ENCODE peak calls at places on chromosomes 11 and 22, in nine cellular contexts. One of them, this sample, is unnamed.

GRCh38 chr11:109123811-109124787 is 297.9 kb upstream of the C11orf87 start:
- DNase-seq in GDM1: no peak
- DNase-seq in T follicular helper cell: no peak
- DNase-seq in NCI-H1092: peak
- DNase-seq in activated effector memory CD4-positive, alpha-beta T cell treated with anti-CD3 and anti-CD28 coated beads, Interleukin-2, amount 50 U/mL, for 16 hours: no peak
- DNase-seq in lower leg skin: no peak
- DNase-seq in HuH-7: no peak
- DNase-seq in islet precursor cell: peak
- DNase-seq in activated CD4-positive, alpha-beta T cell treated with anti-CD3 and anti-CD28 coated beads, Interleukin-2, amount 10 ng/mL, durations not matched to agents 7 days and 5 days: no peak
- DNase-seq in this sample: no peak

GRCh38 chr22:26853495-26853894 is 196.1 kb downstream of the MIAT start:
- DNase-seq in HuH-7: no peak
- DNase-seq in islet precursor cell: no peak
- DNase-seq in lower leg skin: no peak
- DNase-seq in activated effector memory CD4-positive, alpha-beta T cell treated with anti-CD3 and anti-CD28 coated beads, Interleukin-2, amount 50 U/mL, for 16 hours: no peak
- DNase-seq in GDM1: no peak
- DNase-seq in T follicular helper cell: no peak
- DNase-seq in activated CD4-positive, alpha-beta T cell treated with anti-CD3 and anti-CD28 coated beads, Interleukin-2, amount 10 ng/mL, durations not matched to agents 7 days and 5 days: no peak
- DNase-seq in NCI-H1092: no peak
- DNase-seq in this sample: no peak

GRCh38 chr11:71940561-71941219 is 11.8 kb downstream of the RNF121 start:
- DNase-seq in lower leg skin: no peak
- DNase-seq in islet precursor cell: no peak
- DNase-seq in activated CD4-positive, alpha-beta T cell treated with anti-CD3 and anti-CD28 coated beads, Interleukin-2, amount 10 ng/mL, durations not matched to agents 7 days and 5 days: no peak
- DNase-seq in GDM1: no peak
- DNase-seq in T follicular helper cell: no peak
- DNase-seq in activated effector memory CD4-positive, alpha-beta T cell treated with anti-CD3 and anti-CD28 coated beads, Interleukin-2, amount 50 U/mL, for 16 hours: no peak
- DNase-seq in NCI-H1092: no peak
- DNase-seq in HuH-7: no peak
- DNase-seq in this sample: no peak

GRCh38 chr11:36411202-36411640 is 98.9 kb downstream of the TRAF6 start:
- DNase-seq in GDM1: peak
- DNase-seq in NCI-H1092: no peak
- DNase-seq in activated effector memory CD4-positive, alpha-beta T cell treated with anti-CD3 and anti-CD28 coated beads, Interleukin-2, amount 50 U/mL, for 16 hours: no peak
- DNase-seq in T follicular helper cell: no peak
- DNase-seq in activated CD4-positive, alpha-beta T cell treated with anti-CD3 and anti-CD28 coated beads, Interleukin-2, amount 10 ng/mL, durations not matched to agents 7 days and 5 days: no peak
- DNase-seq in lower leg skin: peak
- DNase-seq in HuH-7: no peak
- DNase-seq in islet precursor cell: no peak
- DNase-seq in this sample: no peak

GRCh38 chr11:105923814-105924213 is 98.2 kb downstream of the MSANTD4 start:
- DNase-seq in NCI-H1092: no peak
- DNase-seq in islet precursor cell: no peak
- DNase-seq in GDM1: no peak
- DNase-seq in T follicular helper cell: no peak
- DNase-seq in HuH-7: no peak
- DNase-seq in activated CD4-positive, alpha-beta T cell treated with anti-CD3 and anti-CD28 coated beads, Interleukin-2, amount 10 ng/mL, durations not matched to agents 7 days and 5 days: no peak
- DNase-seq in lower leg skin: no peak
- DNase-seq in activated effector memory CD4-positive, alpha-beta T cell treated with anti-CD3 and anti-CD28 coated beads, Interleukin-2, amount 50 U/mL, for 16 hours: no peak
- DNase-seq in this sample: no peak

GRCh38 chr11:1308745-1309497 is 511 bp downstream of the TOLLIP start:
- DNase-seq in GDM1: no peak
- DNase-seq in T follicular helper cell: no peak
- DNase-seq in islet precursor cell: no peak
- DNase-seq in activated effector memory CD4-positive, alpha-beta T cell treated with anti-CD3 and anti-CD28 coated beads, Interleukin-2, amount 50 U/mL, for 16 hours: no peak
- DNase-seq in lower leg skin: peak
- DNase-seq in HuH-7: no peak
- DNase-seq in activated CD4-positive, alpha-beta T cell treated with anti-CD3 and anti-CD28 coated beads, Interleukin-2, amount 10 ng/mL, durations not matched to agents 7 days and 5 days: no peak
- DNase-seq in NCI-H1092: no peak
- DNase-seq in this sample: no peak

GRCh38 chr11:67262731-67263675 is 3.3 kb upstream of the GRK2 start:
- DNase-seq in activated effector memory CD4-positive, alpha-beta T cell treated with anti-CD3 and anti-CD28 coated beads, Interleukin-2, amount 50 U/mL, for 16 hours: peak
- DNase-seq in GDM1: peak
- DNase-seq in NCI-H1092: peak
- DNase-seq in T follicular helper cell: peak
- DNase-seq in activated CD4-positive, alpha-beta T cell treated with anti-CD3 and anti-CD28 coated beads, Interleukin-2, amount 10 ng/mL, durations not matched to agents 7 days and 5 days: peak
- DNase-seq in lower leg skin: peak
- DNase-seq in islet precursor cell: peak
- DNase-seq in HuH-7: peak
- DNase-seq in this sample: peak

GRCh38 chr11:37929100-37929649 is 1331.1 kb upstream of the RAG2 start:
- DNase-seq in GDM1: no peak
- DNase-seq in HuH-7: no peak
- DNase-seq in islet precursor cell: no peak
- DNase-seq in activated effector memory CD4-positive, alpha-beta T cell treated with anti-CD3 and anti-CD28 coated beads, Interleukin-2, amount 50 U/mL, for 16 hours: no peak
- DNase-seq in activated CD4-positive, alpha-beta T cell treated with anti-CD3 and anti-CD28 coated beads, Interleukin-2, amount 10 ng/mL, durations not matched to agents 7 days and 5 days: no peak
- DNase-seq in lower leg skin: no peak
- DNase-seq in NCI-H1092: no peak
- DNase-seq in T follicular helper cell: no peak
- DNase-seq in this sample: no peak

GRCh38 chr11:16111690-16112089 is 244.7 kb downstream of the SOX6 start:
- DNase-seq in activated CD4-positive, alpha-beta T cell treated with anti-CD3 and anti-CD28 coated beads, Interleukin-2, amount 10 ng/mL, durations not matched to agents 7 days and 5 days: no peak
- DNase-seq in lower leg skin: no peak
- DNase-seq in NCI-H1092: no peak
- DNase-seq in T follicular helper cell: no peak
- DNase-seq in HuH-7: no peak
- DNase-seq in activated effector memory CD4-positive, alpha-beta T cell treated with anti-CD3 and anti-CD28 coated beads, Interleukin-2, amount 50 U/mL, for 16 hours: no peak
- DNase-seq in islet precursor cell: peak
- DNase-seq in GDM1: no peak
- DNase-seq in this sample: no peak

GRCh38 chr22:22048318-22048942 is 65.8 kb upstream of the TOP3B start:
- DNase-seq in NCI-H1092: no peak
- DNase-seq in activated effector memory CD4-positive, alpha-beta T cell treated with anti-CD3 and anti-CD28 coated beads, Interleukin-2, amount 50 U/mL, for 16 hours: no peak
- DNase-seq in T follicular helper cell: no peak
- DNase-seq in lower leg skin: no peak
- DNase-seq in GDM1: no peak
- DNase-seq in HuH-7: no peak
- DNase-seq in activated CD4-positive, alpha-beta T cell treated with anti-CD3 and anti-CD28 coated beads, Interleukin-2, amount 10 ng/mL, durations not matched to agents 7 days and 5 days: no peak
- DNase-seq in islet precursor cell: no peak
- DNase-seq in this sample: no peak

GRCh38 chr22:26038365-26038764 is 130.9 kb upstream of the SEZ6L start:
- DNase-seq in activated CD4-positive, alpha-beta T cell treated with anti-CD3 and anti-CD28 coated beads, Interleukin-2, amount 10 ng/mL, durations not matched to agents 7 days and 5 days: no peak
- DNase-seq in GDM1: no peak
- DNase-seq in islet precursor cell: no peak
- DNase-seq in T follicular helper cell: no peak
- DNase-seq in activated effector memory CD4-positive, alpha-beta T cell treated with anti-CD3 and anti-CD28 coated beads, Interleukin-2, amount 50 U/mL, for 16 hours: no peak
- DNase-seq in lower leg skin: no peak
- DNase-seq in HuH-7: peak
- DNase-seq in NCI-H1092: no peak
- DNase-seq in this sample: no peak

GRCh38 chr11:87398913-87399312 is 361.2 kb downstream of the TMEM135 start:
- DNase-seq in T follicular helper cell: no peak
- DNase-seq in activated effector memory CD4-positive, alpha-beta T cell treated with anti-CD3 and anti-CD28 coated beads, Interleukin-2, amount 50 U/mL, for 16 hours: no peak
- DNase-seq in NCI-H1092: no peak
- DNase-seq in HuH-7: no peak
- DNase-seq in islet precursor cell: no peak
- DNase-seq in GDM1: no peak
- DNase-seq in lower leg skin: peak
- DNase-seq in activated CD4-positive, alpha-beta T cell treated with anti-CD3 and anti-CD28 coated beads, Interleukin-2, amount 10 ng/mL, durations not matched to agents 7 days and 5 days: no peak
- DNase-seq in this sample: no peak

GRCh38 chr11:126355324-126355925 is at the start of gene ST3GAL4:
- DNase-seq in HuH-7: peak
- DNase-seq in NCI-H1092: peak
- DNase-seq in T follicular helper cell: peak
- DNase-seq in GDM1: peak
- DNase-seq in activated CD4-positive, alpha-beta T cell treated with anti-CD3 and anti-CD28 coated beads, Interleukin-2, amount 10 ng/mL, durations not matched to agents 7 days and 5 days: peak
- DNase-seq in activated effector memory CD4-positive, alpha-beta T cell treated with anti-CD3 and anti-CD28 coated beads, Interleukin-2, amount 50 U/mL, for 16 hours: peak
- DNase-seq in islet precursor cell: peak
- DNase-seq in lower leg skin: peak
- DNase-seq in this sample: peak

GRCh38 chr11:50423208-50423607 is 390.5 kb downstream of the OR4C45 start:
- DNase-seq in T follicular helper cell: no peak
- DNase-seq in HuH-7: no peak
- DNase-seq in activated effector memory CD4-positive, alpha-beta T cell treated with anti-CD3 and anti-CD28 coated beads, Interleukin-2, amount 50 U/mL, for 16 hours: no peak
- DNase-seq in activated CD4-positive, alpha-beta T cell treated with anti-CD3 and anti-CD28 coated beads, Interleukin-2, amount 10 ng/mL, durations not matched to agents 7 days and 5 days: no peak
- DNase-seq in lower leg skin: no peak
- DNase-seq in NCI-H1092: no peak
- DNase-seq in GDM1: no peak
- DNase-seq in islet precursor cell: no peak
- DNase-seq in this sample: no peak

GRCh38 chr11:25928076-25928475 is 403.9 kb upstream of the ANO3 start:
- DNase-seq in GDM1: no peak
- DNase-seq in activated CD4-positive, alpha-beta T cell treated with anti-CD3 and anti-CD28 coated beads, Interleukin-2, amount 10 ng/mL, durations not matched to agents 7 days and 5 days: no peak
- DNase-seq in activated effector memory CD4-positive, alpha-beta T cell treated with anti-CD3 and anti-CD28 coated beads, Interleukin-2, amount 50 U/mL, for 16 hours: no peak
- DNase-seq in lower leg skin: no peak
- DNase-seq in islet precursor cell: no peak
- DNase-seq in HuH-7: no peak
- DNase-seq in T follicular helper cell: no peak
- DNase-seq in NCI-H1092: no peak
- DNase-seq in this sample: no peak

GRCh38 chr11:124612567-124613245 is 1.5 kb downstream of the PANX3 start:
- DNase-seq in NCI-H1092: no peak
- DNase-seq in HuH-7: no peak
- DNase-seq in T follicular helper cell: no peak
- DNase-seq in GDM1: no peak
- DNase-seq in lower leg skin: no peak
- DNase-seq in activated CD4-positive, alpha-beta T cell treated with anti-CD3 and anti-CD28 coated beads, Interleukin-2, amount 10 ng/mL, durations not matched to agents 7 days and 5 days: no peak
- DNase-seq in islet precursor cell: peak
- DNase-seq in activated effector memory CD4-positive, alpha-beta T cell treated with anti-CD3 and anti-CD28 coated beads, Interleukin-2, amount 50 U/mL, for 16 hours: no peak
- DNase-seq in this sample: no peak

GRCh38 chr11:86722041-86722440 is 49.6 kb upstream of the ME3 start:
- DNase-seq in islet precursor cell: no peak
- DNase-seq in T follicular helper cell: no peak
- DNase-seq in lower leg skin: no peak
- DNase-seq in GDM1: no peak
- DNase-seq in HuH-7: no peak
- DNase-seq in activated effector memory CD4-positive, alpha-beta T cell treated with anti-CD3 and anti-CD28 coated beads, Interleukin-2, amount 50 U/mL, for 16 hours: no peak
- DNase-seq in activated CD4-positive, alpha-beta T cell treated with anti-CD3 and anti-CD28 coated beads, Interleukin-2, amount 10 ng/mL, durations not matched to agents 7 days and 5 days: no peak
- DNase-seq in NCI-H1092: no peak
- DNase-seq in this sample: no peak

GRCh38 chr11:2306971-2307732 is 5.3 kb downstream of the TSPAN32 start:
- DNase-seq in GDM1: no peak
- DNase-seq in activated CD4-positive, alpha-beta T cell treated with anti-CD3 and anti-CD28 coated beads, Interleukin-2, amount 10 ng/mL, durations not matched to agents 7 days and 5 days: no peak
- DNase-seq in NCI-H1092: no peak
- DNase-seq in lower leg skin: peak
- DNase-seq in activated effector memory CD4-positive, alpha-beta T cell treated with anti-CD3 and anti-CD28 coated beads, Interleukin-2, amount 50 U/mL, for 16 hours: peak
- DNase-seq in T follicular helper cell: no peak
- DNase-seq in islet precursor cell: peak
- DNase-seq in HuH-7: no peak
- DNase-seq in this sample: no peak

GRCh38 chr11:119474682-119475596 is 52.0 kb upstream of the THY1 start:
- DNase-seq in lower leg skin: peak
- DNase-seq in islet precursor cell: peak
- DNase-seq in NCI-H1092: peak
- DNase-seq in activated effector memory CD4-positive, alpha-beta T cell treated with anti-CD3 and anti-CD28 coated beads, Interleukin-2, amount 50 U/mL, for 16 hours: peak
- DNase-seq in activated CD4-positive, alpha-beta T cell treated with anti-CD3 and anti-CD28 coated beads, Interleukin-2, amount 10 ng/mL, durations not matched to agents 7 days and 5 days: peak
- DNase-seq in GDM1: peak
- DNase-seq in HuH-7: peak
- DNase-seq in T follicular helper cell: peak
- DNase-seq in this sample: no peak

GRCh38 chr11:69113226-69113625 is 42.5 kb upstream of the SMIM38 start:
- DNase-seq in lower leg skin: no peak
- DNase-seq in GDM1: no peak
- DNase-seq in activated effector memory CD4-positive, alpha-beta T cell treated with anti-CD3 and anti-CD28 coated beads, Interleukin-2, amount 50 U/mL, for 16 hours: no peak
- DNase-seq in islet precursor cell: no peak
- DNase-seq in activated CD4-positive, alpha-beta T cell treated with anti-CD3 and anti-CD28 coated beads, Interleukin-2, amount 10 ng/mL, durations not matched to agents 7 days and 5 days: no peak
- DNase-seq in HuH-7: no peak
- DNase-seq in NCI-H1092: no peak
- DNase-seq in T follicular helper cell: no peak
- DNase-seq in this sample: no peak

GRCh38 chr11:11505190-11505589 is 116.6 kb downstream of the GALNT18 start:
- DNase-seq in activated CD4-positive, alpha-beta T cell treated with anti-CD3 and anti-CD28 coated beads, Interleukin-2, amount 10 ng/mL, durations not matched to agents 7 days and 5 days: no peak
- DNase-seq in GDM1: no peak
- DNase-seq in T follicular helper cell: no peak
- DNase-seq in HuH-7: no peak
- DNase-seq in activated effector memory CD4-positive, alpha-beta T cell treated with anti-CD3 and anti-CD28 coated beads, Interleukin-2, amount 50 U/mL, for 16 hours: no peak
- DNase-seq in islet precursor cell: no peak
- DNase-seq in NCI-H1092: no peak
- DNase-seq in lower leg skin: no peak
- DNase-seq in this sample: no peak

GRCh38 chr11:82059505-82059904 is 674.2 kb downstream of the FAM181B start:
- DNase-seq in HuH-7: no peak
- DNase-seq in NCI-H1092: no peak
- DNase-seq in GDM1: no peak
- DNase-seq in activated CD4-positive, alpha-beta T cell treated with anti-CD3 and anti-CD28 coated beads, Interleukin-2, amount 10 ng/mL, durations not matched to agents 7 days and 5 days: no peak
- DNase-seq in activated effector memory CD4-positive, alpha-beta T cell treated with anti-CD3 and anti-CD28 coated beads, Interleukin-2, amount 50 U/mL, for 16 hours: no peak
- DNase-seq in lower leg skin: no peak
- DNase-seq in T follicular helper cell: no peak
- DNase-seq in islet precursor cell: no peak
- DNase-seq in this sample: no peak

GRCh38 chr22:35761037-35761436 is 43.4 kb downstream of the APOL5 start:
- DNase-seq in islet precursor cell: no peak
- DNase-seq in HuH-7: no peak
- DNase-seq in T follicular helper cell: no peak
- DNase-seq in activated effector memory CD4-positive, alpha-beta T cell treated with anti-CD3 and anti-CD28 coated beads, Interleukin-2, amount 50 U/mL, for 16 hours: no peak
- DNase-seq in activated CD4-positive, alpha-beta T cell treated with anti-CD3 and anti-CD28 coated beads, Interleukin-2, amount 10 ng/mL, durations not matched to agents 7 days and 5 days: no peak
- DNase-seq in NCI-H1092: no peak
- DNase-seq in GDM1: no peak
- DNase-seq in lower leg skin: no peak
- DNase-seq in this sample: no peak

GRCh38 chr22:37045958-37046357 is 5.6 kb upstream of the KCTD17 start:
- DNase-seq in NCI-H1092: no peak
- DNase-seq in activated effector memory CD4-positive, alpha-beta T cell treated with anti-CD3 and anti-CD28 coated beads, Interleukin-2, amount 50 U/mL, for 16 hours: no peak
- DNase-seq in T follicular helper cell: no peak
- DNase-seq in HuH-7: peak
- DNase-seq in lower leg skin: no peak
- DNase-seq in islet precursor cell: no peak
- DNase-seq in activated CD4-positive, alpha-beta T cell treated with anti-CD3 and anti-CD28 coated beads, Interleukin-2, amount 10 ng/mL, durations not matched to agents 7 days and 5 days: no peak
- DNase-seq in GDM1: no peak
- DNase-seq in this sample: no peak

GRCh38 chr11:44600739-44601416 is 35.4 kb downstream of the CD82 start:
- DNase-seq in lower leg skin: no peak
- DNase-seq in GDM1: no peak
- DNase-seq in T follicular helper cell: no peak
- DNase-seq in activated CD4-positive, alpha-beta T cell treated with anti-CD3 and anti-CD28 coated beads, Interleukin-2, amount 10 ng/mL, durations not matched to agents 7 days and 5 days: no peak
- DNase-seq in activated effector memory CD4-positive, alpha-beta T cell treated with anti-CD3 and anti-CD28 coated beads, Interleukin-2, amount 50 U/mL, for 16 hours: no peak
- DNase-seq in NCI-H1092: peak
- DNase-seq in HuH-7: no peak
- DNase-seq in islet precursor cell: no peak
- DNase-seq in this sample: peak

GRCh38 chr22:39409630-39410029 is 10.1 kb downstream of the TAB1 start:
- DNase-seq in islet precursor cell: no peak
- DNase-seq in lower leg skin: no peak
- DNase-seq in activated CD4-positive, alpha-beta T cell treated with anti-CD3 and anti-CD28 coated beads, Interleukin-2, amount 10 ng/mL, durations not matched to agents 7 days and 5 days: no peak
- DNase-seq in HuH-7: no peak
- DNase-seq in activated effector memory CD4-positive, alpha-beta T cell treated with anti-CD3 and anti-CD28 coated beads, Interleukin-2, amount 50 U/mL, for 16 hours: no peak
- DNase-seq in GDM1: no peak
- DNase-seq in NCI-H1092: no peak
- DNase-seq in T follicular helper cell: no peak
- DNase-seq in this sample: no peak

GRCh38 chr11:83158965-83159900 is 2.3 kb downstream of the PCF11 start:
- DNase-seq in activated effector memory CD4-positive, alpha-beta T cell treated with anti-CD3 and anti-CD28 coated beads, Interleukin-2, amount 50 U/mL, for 16 hours: no peak
- DNase-seq in islet precursor cell: no peak
- DNase-seq in T follicular helper cell: no peak
- DNase-seq in lower leg skin: no peak
- DNase-seq in activated CD4-positive, alpha-beta T cell treated with anti-CD3 and anti-CD28 coated beads, Interleukin-2, amount 10 ng/mL, durations not matched to agents 7 days and 5 days: no peak
- DNase-seq in NCI-H1092: no peak
- DNase-seq in GDM1: no peak
- DNase-seq in HuH-7: no peak
- DNase-seq in this sample: no peak

GRCh38 chr11:39374963-39375698 is 2084.3 kb downstream of the LRRC4C start:
- DNase-seq in GDM1: no peak
- DNase-seq in NCI-H1092: peak
- DNase-seq in islet precursor cell: no peak
- DNase-seq in HuH-7: peak
- DNase-seq in lower leg skin: no peak
- DNase-seq in activated effector memory CD4-positive, alpha-beta T cell treated with anti-CD3 and anti-CD28 coated beads, Interleukin-2, amount 50 U/mL, for 16 hours: no peak
- DNase-seq in T follicular helper cell: no peak
- DNase-seq in activated CD4-positive, alpha-beta T cell treated with anti-CD3 and anti-CD28 coated beads, Interleukin-2, amount 10 ng/mL, durations not matched to agents 7 days and 5 days: peak
- DNase-seq in this sample: no peak

GRCh38 chr11:77082838-77083552 is 16.2 kb downstream of the CAPN5 start:
- DNase-seq in T follicular helper cell: no peak
- DNase-seq in NCI-H1092: no peak
- DNase-seq in GDM1: no peak
- DNase-seq in activated CD4-positive, alpha-beta T cell treated with anti-CD3 and anti-CD28 coated beads, Interleukin-2, amount 10 ng/mL, durations not matched to agents 7 days and 5 days: peak
- DNase-seq in lower leg skin: peak
- DNase-seq in HuH-7: no peak
- DNase-seq in activated effector memory CD4-positive, alpha-beta T cell treated with anti-CD3 and anti-CD28 coated beads, Interleukin-2, amount 50 U/mL, for 16 hours: peak
- DNase-seq in islet precursor cell: no peak
- DNase-seq in this sample: no peak

GRCh38 chr11:46015941-46016340 is 93.5 kb downstream of the LARGE2 start:
- DNase-seq in activated effector memory CD4-positive, alpha-beta T cell treated with anti-CD3 and anti-CD28 coated beads, Interleukin-2, amount 50 U/mL, for 16 hours: no peak
- DNase-seq in islet precursor cell: no peak
- DNase-seq in HuH-7: no peak
- DNase-seq in activated CD4-positive, alpha-beta T cell treated with anti-CD3 and anti-CD28 coated beads, Interleukin-2, amount 10 ng/mL, durations not matched to agents 7 days and 5 days: no peak
- DNase-seq in T follicular helper cell: no peak
- DNase-seq in lower leg skin: no peak
- DNase-seq in GDM1: no peak
- DNase-seq in NCI-H1092: no peak
- DNase-seq in this sample: no peak

GRCh38 chr22:39135092-39135896 is 17.2 kb downstream of the CBX7 start:
- DNase-seq in activated CD4-positive, alpha-beta T cell treated with anti-CD3 and anti-CD28 coated beads, Interleukin-2, amount 10 ng/mL, durations not matched to agents 7 days and 5 days: peak
- DNase-seq in HuH-7: peak
- DNase-seq in islet precursor cell: peak
- DNase-seq in T follicular helper cell: no peak
- DNase-seq in activated effector memory CD4-positive, alpha-beta T cell treated with anti-CD3 and anti-CD28 coated beads, Interleukin-2, amount 50 U/mL, for 16 hours: peak
- DNase-seq in NCI-H1092: peak
- DNase-seq in lower leg skin: no peak
- DNase-seq in GDM1: no peak
- DNase-seq in this sample: peak